ENCODE peak calls at places on chromosomes 16 and 17, in seven cellular contexts. One of them, this sample, is unnamed.

GRCh38 chr17:38569701-38570512 is 35.8 kb downstream of the SRCIN1 start:
- DNase-seq in tibial artery: no peak
- DNase-seq in GM10248: no peak
- DNase-seq in mesendoderm: no peak
- DNase-seq in NCI-H510A: no peak
- DNase-seq in GM04503: no peak
- DNase-seq in spleen: no peak
- DNase-seq in this sample: no peak

GRCh38 chr16:54466233-54466632 is 179.6 kb upstream of the IRX3 start:
- DNase-seq in mesendoderm: no peak
- DNase-seq in tibial artery: no peak
- DNase-seq in spleen: no peak
- DNase-seq in NCI-H510A: peak
- DNase-seq in GM10248: no peak
- DNase-seq in GM04503: no peak
- DNase-seq in this sample: peak

GRCh38 chr17:44352922-44353655 is 8.0 kb downstream of the GRN start:
- DNase-seq in GM10248: no peak
- DNase-seq in tibial artery: no peak
- DNase-seq in GM04503: no peak
- DNase-seq in spleen: no peak
- DNase-seq in mesendoderm: no peak
- DNase-seq in NCI-H510A: no peak
- DNase-seq in this sample: no peak

GRCh38 chr16:77376358-77376757 is 58.5 kb downstream of the ADAMTS18 start:
- DNase-seq in GM10248: peak
- DNase-seq in GM04503: no peak
- DNase-seq in tibial artery: no peak
- DNase-seq in spleen: no peak
- DNase-seq in NCI-H510A: no peak
- DNase-seq in mesendoderm: peak
- DNase-seq in this sample: no peak

GRCh38 chr17:77100009-77100408 is 40.8 kb upstream of the SEC14L1 start:
- DNase-seq in tibial artery: peak
- DNase-seq in GM10248: no peak
- DNase-seq in mesendoderm: no peak
- DNase-seq in NCI-H510A: no peak
- DNase-seq in spleen: peak
- DNase-seq in GM04503: no peak
- DNase-seq in this sample: no peak

GRCh38 chr17:29686998-29687397 is 64.3 kb upstream of the CORO6 start:
- DNase-seq in NCI-H510A: no peak
- DNase-seq in spleen: no peak
- DNase-seq in mesendoderm: no peak
- DNase-seq in GM04503: no peak
- DNase-seq in GM10248: no peak
- DNase-seq in tibial artery: peak
- DNase-seq in this sample: no peak

GRCh38 chr16:28210979-28211505 is 723 bp downstream of the XPO6 start:
- DNase-seq in spleen: peak
- DNase-seq in GM10248: peak
- DNase-seq in tibial artery: peak
- DNase-seq in GM04503: peak
- DNase-seq in NCI-H510A: peak
- DNase-seq in mesendoderm: peak
- DNase-seq in this sample: no peak

GRCh38 chr17:6323626-6324356 is 111.1 kb downstream of the AIPL1 start:
- DNase-seq in GM04503: no peak
- DNase-seq in tibial artery: no peak
- DNase-seq in NCI-H510A: no peak
- DNase-seq in GM10248: no peak
- DNase-seq in mesendoderm: peak
- DNase-seq in spleen: no peak
- DNase-seq in this sample: no peak

GRCh38 chr17:82090549-82091263 is 7.3 kb downstream of the FASN start:
- DNase-seq in GM10248: no peak
- DNase-seq in GM04503: no peak
- DNase-seq in mesendoderm: no peak
- DNase-seq in tibial artery: no peak
- DNase-seq in spleen: no peak
- DNase-seq in NCI-H510A: no peak
- DNase-seq in this sample: no peak

GRCh38 chr17:27551701-27552466 is 79.1 kb upstream of the LGALS9 start:
- DNase-seq in spleen: peak
- DNase-seq in GM04503: no peak
- DNase-seq in NCI-H510A: no peak
- DNase-seq in GM10248: no peak
- DNase-seq in mesendoderm: peak
- DNase-seq in tibial artery: no peak
- DNase-seq in this sample: peak

GRCh38 chr16:89378947-89379771 is 111.2 kb downstream of the ANKRD11 start:
- DNase-seq in NCI-H510A: peak
- DNase-seq in spleen: no peak
- DNase-seq in GM10248: no peak
- DNase-seq in tibial artery: peak
- DNase-seq in mesendoderm: no peak
- DNase-seq in GM04503: no peak
- DNase-seq in this sample: no peak

GRCh38 chr17:77666480-77666879 is 292.0 kb upstream of the TNRC6C start:
- DNase-seq in GM10248: no peak
- DNase-seq in NCI-H510A: no peak
- DNase-seq in mesendoderm: no peak
- DNase-seq in spleen: peak
- DNase-seq in tibial artery: no peak
- DNase-seq in GM04503: no peak
- DNase-seq in this sample: no peak

GRCh38 chr17:75535119-75535537 is 9.6 kb downstream of the LLGL2 start:
- DNase-seq in tibial artery: no peak
- DNase-seq in spleen: peak
- DNase-seq in GM10248: no peak
- DNase-seq in NCI-H510A: no peak
- DNase-seq in mesendoderm: no peak
- DNase-seq in GM04503: no peak
- DNase-seq in this sample: no peak

GRCh38 chr17:56320443-56320842 is 167.2 kb downstream of the ANKFN1 start:
- DNase-seq in tibial artery: no peak
- DNase-seq in mesendoderm: peak
- DNase-seq in GM04503: no peak
- DNase-seq in GM10248: no peak
- DNase-seq in NCI-H510A: no peak
- DNase-seq in spleen: no peak
- DNase-seq in this sample: no peak

GRCh38 chr17:44904001-44904984 is 5.0 kb upstream of the EFTUD2 start:
- DNase-seq in GM04503: no peak
- DNase-seq in spleen: no peak
- DNase-seq in tibial artery: no peak
- DNase-seq in mesendoderm: no peak
- DNase-seq in NCI-H510A: no peak
- DNase-seq in GM10248: no peak
- DNase-seq in this sample: no peak

GRCh38 chr17:42183741-42184711 is 1.2 kb downstream of the HCRT start:
- DNase-seq in NCI-H510A: peak
- DNase-seq in tibial artery: peak
- DNase-seq in spleen: peak
- DNase-seq in mesendoderm: peak
- DNase-seq in GM04503: no peak
- DNase-seq in GM10248: peak
- DNase-seq in this sample: peak

GRCh38 chr17:59565959-59566324 is 532 bp downstream of the DHX40 start:
- DNase-seq in tibial artery: peak
- DNase-seq in GM10248: peak
- DNase-seq in mesendoderm: peak
- DNase-seq in spleen: peak
- DNase-seq in NCI-H510A: peak
- DNase-seq in GM04503: peak
- DNase-seq in this sample: peak

GRCh38 chr17:62064791-62065563 is at the start of gene MED13:
- DNase-seq in GM10248: peak
- DNase-seq in NCI-H510A: peak
- DNase-seq in GM04503: no peak
- DNase-seq in tibial artery: peak
- DNase-seq in spleen: peak
- DNase-seq in mesendoderm: peak
- DNase-seq in this sample: no peak

GRCh38 chr16:3235856-3236669 is 1.1 kb upstream of the ZNF200 start:
- DNase-seq in GM10248: no peak
- DNase-seq in mesendoderm: peak
- DNase-seq in NCI-H510A: no peak
- DNase-seq in GM04503: no peak
- DNase-seq in spleen: peak
- DNase-seq in tibial artery: peak
- DNase-seq in this sample: no peak

GRCh38 chr16:86566601-86566965 is at the start of gene FOXC2:
- DNase-seq in spleen: peak
- DNase-seq in GM10248: no peak
- DNase-seq in mesendoderm: peak
- DNase-seq in NCI-H510A: no peak
- DNase-seq in GM04503: peak
- DNase-seq in tibial artery: peak
- DNase-seq in this sample: no peak

GRCh38 chr17:5011928-5012327 is 14.2 kb downstream of the KIF1C start:
- DNase-seq in spleen: no peak
- DNase-seq in NCI-H510A: no peak
- DNase-seq in GM10248: peak
- DNase-seq in GM04503: no peak
- DNase-seq in tibial artery: no peak
- DNase-seq in mesendoderm: no peak
- DNase-seq in this sample: no peak

GRCh38 chr17:36463916-36464764 is 22.3 kb upstream of the ZNHIT3 start:
- DNase-seq in mesendoderm: peak
- DNase-seq in tibial artery: no peak
- DNase-seq in NCI-H510A: no peak
- DNase-seq in GM10248: peak
- DNase-seq in GM04503: peak
- DNase-seq in spleen: peak
- DNase-seq in this sample: no peak

GRCh38 chr16:57483725-57484514 is 2.4 kb downstream of the DOK4 start:
- DNase-seq in GM10248: no peak
- DNase-seq in tibial artery: no peak
- DNase-seq in NCI-H510A: no peak
- DNase-seq in spleen: peak
- DNase-seq in GM04503: no peak
- DNase-seq in mesendoderm: no peak
- DNase-seq in this sample: no peak

GRCh38 chr16:57394444-57394843 is 10.1 kb upstream of the CCL17 start:
- DNase-seq in tibial artery: no peak
- DNase-seq in GM10248: no peak
- DNase-seq in mesendoderm: no peak
- DNase-seq in NCI-H510A: peak
- DNase-seq in GM04503: no peak
- DNase-seq in spleen: no peak
- DNase-seq in this sample: no peak

GRCh38 chr16:11560701-11561439 is 25.8 kb downstream of the LITAF start:
- DNase-seq in GM10248: no peak
- DNase-seq in NCI-H510A: no peak
- DNase-seq in mesendoderm: peak
- DNase-seq in tibial artery: no peak
- DNase-seq in spleen: no peak
- DNase-seq in GM04503: no peak
- DNase-seq in this sample: no peak

GRCh38 chr17:82913304-82914043 is 73.7 kb upstream of the ZNF750 start:
- DNase-seq in GM10248: no peak
- DNase-seq in tibial artery: no peak
- DNase-seq in GM04503: no peak
- DNase-seq in mesendoderm: peak
- DNase-seq in spleen: no peak
- DNase-seq in NCI-H510A: no peak
- DNase-seq in this sample: no peak